ENCODE peak calls at places on chromosome 10, in nine cellular contexts. One of them, this sample, is unnamed.

GRCh38 chr10:95266674-95267095 is 24.1 kb downstream of the PDLIM1 start:
- DNase-seq in iPS-NIHi11: peak; percentile 53
- DNase-seq in NCI-H2081: peak; percentile 21
- DNase-seq in CD8-positive, alpha-beta memory T cell: no peak
- DNase-seq in natural killer cell treated with Interleukin-12 subunit alpha and Interleukin-12 subunit beta and Interleukin-15 and Interleukin-18, amount 100 ng/mL, for 72 hours: no peak
- DNase-seq in stimulated activated CD8-positive, alpha-beta memory T cell treated with anti-CD3 and anti-CD28 coated beads, Interleukin-12 subunit alpha, Interleukin-12 subunit beta, amount 100 ng/mL, for 4 hours: no peak
- DNase-seq in activated naive CD4-positive, alpha-beta T cell treated with anti-CD3 and anti-CD28 coated beads, Interleukin-2, amount 50 U/mL, for 72 hours: no peak
- DNase-seq in astrocyte of the cerebellum: peak; percentile 71
- DNase-seq in Caki2: peak; percentile 82
- DNase-seq in this sample: no peak

GRCh38 chr10:126160571-126160970 is 227.7 kb downstream of the ADAM12 start:
- DNase-seq in Caki2: no peak
- DNase-seq in activated naive CD4-positive, alpha-beta T cell treated with anti-CD3 and anti-CD28 coated beads, Interleukin-2, amount 50 U/mL, for 72 hours: no peak
- DNase-seq in NCI-H2081: no peak
- DNase-seq in CD8-positive, alpha-beta memory T cell: no peak
- DNase-seq in natural killer cell treated with Interleukin-12 subunit alpha and Interleukin-12 subunit beta and Interleukin-15 and Interleukin-18, amount 100 ng/mL, for 72 hours: no peak
- DNase-seq in astrocyte of the cerebellum: no peak
- DNase-seq in iPS-NIHi11: no peak
- DNase-seq in stimulated activated CD8-positive, alpha-beta memory T cell treated with anti-CD3 and anti-CD28 coated beads, Interleukin-12 subunit alpha, Interleukin-12 subunit beta, amount 100 ng/mL, for 4 hours: no peak
- DNase-seq in this sample: no peak

GRCh38 chr10:86103391-86104101 is 263.0 kb downstream of the GRID1 start:
- DNase-seq in CD8-positive, alpha-beta memory T cell: no peak
- DNase-seq in Caki2: no peak
- DNase-seq in NCI-H2081: no peak
- DNase-seq in astrocyte of the cerebellum: no peak
- DNase-seq in iPS-NIHi11: peak; percentile 57
- DNase-seq in natural killer cell treated with Interleukin-12 subunit alpha and Interleukin-12 subunit beta and Interleukin-15 and Interleukin-18, amount 100 ng/mL, for 72 hours: no peak
- DNase-seq in activated naive CD4-positive, alpha-beta T cell treated with anti-CD3 and anti-CD28 coated beads, Interleukin-2, amount 50 U/mL, for 72 hours: no peak
- DNase-seq in stimulated activated CD8-positive, alpha-beta memory T cell treated with anti-CD3 and anti-CD28 coated beads, Interleukin-12 subunit alpha, Interleukin-12 subunit beta, amount 100 ng/mL, for 4 hours: no peak
- DNase-seq in this sample: no peak

GRCh38 chr10:111107023-111107422 is 30.2 kb downstream of the ADRA2A start:
- DNase-seq in CD8-positive, alpha-beta memory T cell: no peak
- DNase-seq in iPS-NIHi11: peak; percentile 50
- DNase-seq in astrocyte of the cerebellum: no peak
- DNase-seq in Caki2: no peak
- DNase-seq in NCI-H2081: no peak
- DNase-seq in activated naive CD4-positive, alpha-beta T cell treated with anti-CD3 and anti-CD28 coated beads, Interleukin-2, amount 50 U/mL, for 72 hours: no peak
- DNase-seq in stimulated activated CD8-positive, alpha-beta memory T cell treated with anti-CD3 and anti-CD28 coated beads, Interleukin-12 subunit alpha, Interleukin-12 subunit beta, amount 100 ng/mL, for 4 hours: no peak
- DNase-seq in natural killer cell treated with Interleukin-12 subunit alpha and Interleukin-12 subunit beta and Interleukin-15 and Interleukin-18, amount 100 ng/mL, for 72 hours: no peak
- DNase-seq in this sample: no peak

GRCh38 chr10:75108684-75109458 is 2.6 kb upstream of the SAMD8 start:
- DNase-seq in CD8-positive, alpha-beta memory T cell: no peak
- DNase-seq in activated naive CD4-positive, alpha-beta T cell treated with anti-CD3 and anti-CD28 coated beads, Interleukin-2, amount 50 U/mL, for 72 hours: no peak
- DNase-seq in natural killer cell treated with Interleukin-12 subunit alpha and Interleukin-12 subunit beta and Interleukin-15 and Interleukin-18, amount 100 ng/mL, for 72 hours: no peak
- DNase-seq in stimulated activated CD8-positive, alpha-beta memory T cell treated with anti-CD3 and anti-CD28 coated beads, Interleukin-12 subunit alpha, Interleukin-12 subunit beta, amount 100 ng/mL, for 4 hours: no peak
- DNase-seq in iPS-NIHi11: peak; percentile 84
- DNase-seq in astrocyte of the cerebellum: no peak
- DNase-seq in NCI-H2081: no peak
- DNase-seq in Caki2: peak; percentile 75
- DNase-seq in this sample: no peak

GRCh38 chr10:129939416-129940275 is 24.4 kb downstream of the EBF3 start:
- DNase-seq in astrocyte of the cerebellum: no peak
- DNase-seq in natural killer cell treated with Interleukin-12 subunit alpha and Interleukin-12 subunit beta and Interleukin-15 and Interleukin-18, amount 100 ng/mL, for 72 hours: no peak
- DNase-seq in iPS-NIHi11: no peak
- DNase-seq in Caki2: no peak
- DNase-seq in stimulated activated CD8-positive, alpha-beta memory T cell treated with anti-CD3 and anti-CD28 coated beads, Interleukin-12 subunit alpha, Interleukin-12 subunit beta, amount 100 ng/mL, for 4 hours: no peak
- DNase-seq in NCI-H2081: no peak
- DNase-seq in CD8-positive, alpha-beta memory T cell: no peak
- DNase-seq in activated naive CD4-positive, alpha-beta T cell treated with anti-CD3 and anti-CD28 coated beads, Interleukin-2, amount 50 U/mL, for 72 hours: no peak
- DNase-seq in this sample: no peak

GRCh38 chr10:111934926-111935325 is 248.6 kb downstream of the GPAM start:
- DNase-seq in astrocyte of the cerebellum: no peak
- DNase-seq in NCI-H2081: no peak
- DNase-seq in iPS-NIHi11: no peak
- DNase-seq in Caki2: no peak
- DNase-seq in activated naive CD4-positive, alpha-beta T cell treated with anti-CD3 and anti-CD28 coated beads, Interleukin-2, amount 50 U/mL, for 72 hours: no peak
- DNase-seq in CD8-positive, alpha-beta memory T cell: no peak
- DNase-seq in stimulated activated CD8-positive, alpha-beta memory T cell treated with anti-CD3 and anti-CD28 coated beads, Interleukin-12 subunit alpha, Interleukin-12 subunit beta, amount 100 ng/mL, for 4 hours: no peak
- DNase-seq in natural killer cell treated with Interleukin-12 subunit alpha and Interleukin-12 subunit beta and Interleukin-15 and Interleukin-18, amount 100 ng/mL, for 72 hours: no peak
- DNase-seq in this sample: no peak

GRCh38 chr10:4941540-4942330 is 21.5 kb upstream of the AKR1C1 start:
- DNase-seq in iPS-NIHi11: no peak
- DNase-seq in astrocyte of the cerebellum: no peak
- DNase-seq in activated naive CD4-positive, alpha-beta T cell treated with anti-CD3 and anti-CD28 coated beads, Interleukin-2, amount 50 U/mL, for 72 hours: no peak
- DNase-seq in Caki2: peak; percentile 98
- DNase-seq in stimulated activated CD8-positive, alpha-beta memory T cell treated with anti-CD3 and anti-CD28 coated beads, Interleukin-12 subunit alpha, Interleukin-12 subunit beta, amount 100 ng/mL, for 4 hours: no peak
- DNase-seq in CD8-positive, alpha-beta memory T cell: no peak
- DNase-seq in natural killer cell treated with Interleukin-12 subunit alpha and Interleukin-12 subunit beta and Interleukin-15 and Interleukin-18, amount 100 ng/mL, for 72 hours: no peak
- DNase-seq in NCI-H2081: no peak
- DNase-seq in this sample: no peak

GRCh38 chr10:75223507-75223906 is 12.2 kb downstream of the COMTD1 start:
- DNase-seq in stimulated activated CD8-positive, alpha-beta memory T cell treated with anti-CD3 and anti-CD28 coated beads, Interleukin-12 subunit alpha, Interleukin-12 subunit beta, amount 100 ng/mL, for 4 hours: no peak
- DNase-seq in NCI-H2081: no peak
- DNase-seq in activated naive CD4-positive, alpha-beta T cell treated with anti-CD3 and anti-CD28 coated beads, Interleukin-2, amount 50 U/mL, for 72 hours: no peak
- DNase-seq in iPS-NIHi11: peak; percentile 52
- DNase-seq in astrocyte of the cerebellum: no peak
- DNase-seq in Caki2: peak; percentile 31
- DNase-seq in natural killer cell treated with Interleukin-12 subunit alpha and Interleukin-12 subunit beta and Interleukin-15 and Interleukin-18, amount 100 ng/mL, for 72 hours: no peak
- DNase-seq in CD8-positive, alpha-beta memory T cell: no peak
- DNase-seq in this sample: no peak

GRCh38 chr10:85138046-85138445 is 809.7 kb downstream of the CCSER2 start:
- DNase-seq in NCI-H2081: no peak
- DNase-seq in iPS-NIHi11: no peak
- DNase-seq in activated naive CD4-positive, alpha-beta T cell treated with anti-CD3 and anti-CD28 coated beads, Interleukin-2, amount 50 U/mL, for 72 hours: no peak
- DNase-seq in CD8-positive, alpha-beta memory T cell: no peak
- DNase-seq in natural killer cell treated with Interleukin-12 subunit alpha and Interleukin-12 subunit beta and Interleukin-15 and Interleukin-18, amount 100 ng/mL, for 72 hours: no peak
- DNase-seq in Caki2: no peak
- DNase-seq in astrocyte of the cerebellum: no peak
- DNase-seq in stimulated activated CD8-positive, alpha-beta memory T cell treated with anti-CD3 and anti-CD28 coated beads, Interleukin-12 subunit alpha, Interleukin-12 subunit beta, amount 100 ng/mL, for 4 hours: no peak
- DNase-seq in this sample: no peak

GRCh38 chr10:50260791-50261281 is 9.5 kb upstream of the ASAH2 start:
- DNase-seq in activated naive CD4-positive, alpha-beta T cell treated with anti-CD3 and anti-CD28 coated beads, Interleukin-2, amount 50 U/mL, for 72 hours: no peak
- DNase-seq in natural killer cell treated with Interleukin-12 subunit alpha and Interleukin-12 subunit beta and Interleukin-15 and Interleukin-18, amount 100 ng/mL, for 72 hours: no peak
- DNase-seq in Caki2: no peak
- DNase-seq in astrocyte of the cerebellum: no peak
- DNase-seq in stimulated activated CD8-positive, alpha-beta memory T cell treated with anti-CD3 and anti-CD28 coated beads, Interleukin-12 subunit alpha, Interleukin-12 subunit beta, amount 100 ng/mL, for 4 hours: no peak
- DNase-seq in CD8-positive, alpha-beta memory T cell: no peak
- DNase-seq in iPS-NIHi11: no peak
- DNase-seq in NCI-H2081: no peak
- DNase-seq in this sample: no peak

GRCh38 chr10:72426982-72427381 is 72.3 kb upstream of the DNAJB12 start:
- DNase-seq in natural killer cell treated with Interleukin-12 subunit alpha and Interleukin-12 subunit beta and Interleukin-15 and Interleukin-18, amount 100 ng/mL, for 72 hours: no peak
- DNase-seq in Caki2: no peak
- DNase-seq in CD8-positive, alpha-beta memory T cell: no peak
- DNase-seq in NCI-H2081: no peak
- DNase-seq in iPS-NIHi11: peak; percentile 51
- DNase-seq in astrocyte of the cerebellum: no peak
- DNase-seq in activated naive CD4-positive, alpha-beta T cell treated with anti-CD3 and anti-CD28 coated beads, Interleukin-2, amount 50 U/mL, for 72 hours: no peak
- DNase-seq in stimulated activated CD8-positive, alpha-beta memory T cell treated with anti-CD3 and anti-CD28 coated beads, Interleukin-12 subunit alpha, Interleukin-12 subunit beta, amount 100 ng/mL, for 4 hours: no peak
- DNase-seq in this sample: no peak

GRCh38 chr10:71272122-71272771 is 46.8 kb upstream of the SLC29A3 start:
- DNase-seq in activated naive CD4-positive, alpha-beta T cell treated with anti-CD3 and anti-CD28 coated beads, Interleukin-2, amount 50 U/mL, for 72 hours: no peak
- DNase-seq in iPS-NIHi11: no peak
- DNase-seq in stimulated activated CD8-positive, alpha-beta memory T cell treated with anti-CD3 and anti-CD28 coated beads, Interleukin-12 subunit alpha, Interleukin-12 subunit beta, amount 100 ng/mL, for 4 hours: no peak
- DNase-seq in Caki2: no peak
- DNase-seq in natural killer cell treated with Interleukin-12 subunit alpha and Interleukin-12 subunit beta and Interleukin-15 and Interleukin-18, amount 100 ng/mL, for 72 hours: no peak
- DNase-seq in astrocyte of the cerebellum: no peak
- DNase-seq in CD8-positive, alpha-beta memory T cell: no peak
- DNase-seq in NCI-H2081: no peak
- DNase-seq in this sample: no peak

GRCh38 chr10:64519831-64520230 is 998.6 kb downstream of the REEP3 start:
- DNase-seq in NCI-H2081: no peak
- DNase-seq in natural killer cell treated with Interleukin-12 subunit alpha and Interleukin-12 subunit beta and Interleukin-15 and Interleukin-18, amount 100 ng/mL, for 72 hours: no peak
- DNase-seq in astrocyte of the cerebellum: no peak
- DNase-seq in Caki2: no peak
- DNase-seq in activated naive CD4-positive, alpha-beta T cell treated with anti-CD3 and anti-CD28 coated beads, Interleukin-2, amount 50 U/mL, for 72 hours: no peak
- DNase-seq in stimulated activated CD8-positive, alpha-beta memory T cell treated with anti-CD3 and anti-CD28 coated beads, Interleukin-12 subunit alpha, Interleukin-12 subunit beta, amount 100 ng/mL, for 4 hours: no peak
- DNase-seq in CD8-positive, alpha-beta memory T cell: no peak
- DNase-seq in iPS-NIHi11: no peak
- DNase-seq in this sample: no peak

GRCh38 chr10:131786756-131787605 is 113.8 kb upstream of the PPP2R2D start:
- DNase-seq in astrocyte of the cerebellum: peak; percentile 3
- DNase-seq in natural killer cell treated with Interleukin-12 subunit alpha and Interleukin-12 subunit beta and Interleukin-15 and Interleukin-18, amount 100 ng/mL, for 72 hours: no peak
- DNase-seq in activated naive CD4-positive, alpha-beta T cell treated with anti-CD3 and anti-CD28 coated beads, Interleukin-2, amount 50 U/mL, for 72 hours: no peak
- DNase-seq in NCI-H2081: no peak
- DNase-seq in iPS-NIHi11: no peak
- DNase-seq in Caki2: no peak
- DNase-seq in CD8-positive, alpha-beta memory T cell: no peak
- DNase-seq in stimulated activated CD8-positive, alpha-beta memory T cell treated with anti-CD3 and anti-CD28 coated beads, Interleukin-12 subunit alpha, Interleukin-12 subunit beta, amount 100 ng/mL, for 4 hours: no peak
- DNase-seq in this sample: peak; percentile 11

GRCh38 chr10:89029785-89030437 is 39.3 kb downstream of the FAS start:
- DNase-seq in natural killer cell treated with Interleukin-12 subunit alpha and Interleukin-12 subunit beta and Interleukin-15 and Interleukin-18, amount 100 ng/mL, for 72 hours: peak; percentile 76
- DNase-seq in CD8-positive, alpha-beta memory T cell: peak; percentile 52
- DNase-seq in Caki2: peak; percentile 70
- DNase-seq in activated naive CD4-positive, alpha-beta T cell treated with anti-CD3 and anti-CD28 coated beads, Interleukin-2, amount 50 U/mL, for 72 hours: no peak
- DNase-seq in astrocyte of the cerebellum: peak; percentile 78
- DNase-seq in iPS-NIHi11: peak; percentile 62
- DNase-seq in NCI-H2081: peak; percentile 41
- DNase-seq in stimulated activated CD8-positive, alpha-beta memory T cell treated with anti-CD3 and anti-CD28 coated beads, Interleukin-12 subunit alpha, Interleukin-12 subunit beta, amount 100 ng/mL, for 4 hours: peak; percentile 35
- DNase-seq in this sample: peak; percentile 39

GRCh38 chr10:132539431-132539839 is 1.8 kb downstream of the INPP5A start:
- DNase-seq in iPS-NIHi11: no peak
- DNase-seq in activated naive CD4-positive, alpha-beta T cell treated with anti-CD3 and anti-CD28 coated beads, Interleukin-2, amount 50 U/mL, for 72 hours: no peak
- DNase-seq in natural killer cell treated with Interleukin-12 subunit alpha and Interleukin-12 subunit beta and Interleukin-15 and Interleukin-18, amount 100 ng/mL, for 72 hours: peak; percentile 52
- DNase-seq in CD8-positive, alpha-beta memory T cell: no peak
- DNase-seq in astrocyte of the cerebellum: no peak
- DNase-seq in NCI-H2081: no peak
- DNase-seq in Caki2: no peak
- DNase-seq in stimulated activated CD8-positive, alpha-beta memory T cell treated with anti-CD3 and anti-CD28 coated beads, Interleukin-12 subunit alpha, Interleukin-12 subunit beta, amount 100 ng/mL, for 4 hours: no peak
- DNase-seq in this sample: no peak

GRCh38 chr10:92747600-92747999 is 57.8 kb downstream of the HHEX start:
- DNase-seq in stimulated activated CD8-positive, alpha-beta memory T cell treated with anti-CD3 and anti-CD28 coated beads, Interleukin-12 subunit alpha, Interleukin-12 subunit beta, amount 100 ng/mL, for 4 hours: peak; percentile 13
- DNase-seq in Caki2: no peak
- DNase-seq in activated naive CD4-positive, alpha-beta T cell treated with anti-CD3 and anti-CD28 coated beads, Interleukin-2, amount 50 U/mL, for 72 hours: no peak
- DNase-seq in astrocyte of the cerebellum: no peak
- DNase-seq in NCI-H2081: no peak
- DNase-seq in CD8-positive, alpha-beta memory T cell: peak; percentile 5
- DNase-seq in natural killer cell treated with Interleukin-12 subunit alpha and Interleukin-12 subunit beta and Interleukin-15 and Interleukin-18, amount 100 ng/mL, for 72 hours: no peak
- DNase-seq in iPS-NIHi11: no peak
- DNase-seq in this sample: no peak

GRCh38 chr10:115409347-115409746 is 316.2 kb downstream of the ATRNL1 start:
- DNase-seq in NCI-H2081: no peak
- DNase-seq in stimulated activated CD8-positive, alpha-beta memory T cell treated with anti-CD3 and anti-CD28 coated beads, Interleukin-12 subunit alpha, Interleukin-12 subunit beta, amount 100 ng/mL, for 4 hours: no peak
- DNase-seq in Caki2: no peak
- DNase-seq in natural killer cell treated with Interleukin-12 subunit alpha and Interleukin-12 subunit beta and Interleukin-15 and Interleukin-18, amount 100 ng/mL, for 72 hours: no peak
- DNase-seq in iPS-NIHi11: no peak
- DNase-seq in astrocyte of the cerebellum: no peak
- DNase-seq in activated naive CD4-positive, alpha-beta T cell treated with anti-CD3 and anti-CD28 coated beads, Interleukin-2, amount 50 U/mL, for 72 hours: no peak
- DNase-seq in CD8-positive, alpha-beta memory T cell: no peak
- DNase-seq in this sample: no peak

GRCh38 chr10:69757553-69758309 is 44.0 kb upstream of the COL13A1 start:
- DNase-seq in Caki2: no peak
- DNase-seq in astrocyte of the cerebellum: no peak
- DNase-seq in iPS-NIHi11: no peak
- DNase-seq in CD8-positive, alpha-beta memory T cell: no peak
- DNase-seq in NCI-H2081: peak; percentile 6
- DNase-seq in activated naive CD4-positive, alpha-beta T cell treated with anti-CD3 and anti-CD28 coated beads, Interleukin-2, amount 50 U/mL, for 72 hours: no peak
- DNase-seq in stimulated activated CD8-positive, alpha-beta memory T cell treated with anti-CD3 and anti-CD28 coated beads, Interleukin-12 subunit alpha, Interleukin-12 subunit beta, amount 100 ng/mL, for 4 hours: no peak
- DNase-seq in natural killer cell treated with Interleukin-12 subunit alpha and Interleukin-12 subunit beta and Interleukin-15 and Interleukin-18, amount 100 ng/mL, for 72 hours: no peak
- DNase-seq in this sample: no peak

GRCh38 chr10:8054243-8054497 is 318 bp upstream of the GATA3 start:
- DNase-seq in astrocyte of the cerebellum: no peak
- DNase-seq in stimulated activated CD8-positive, alpha-beta memory T cell treated with anti-CD3 and anti-CD28 coated beads, Interleukin-12 subunit alpha, Interleukin-12 subunit beta, amount 100 ng/mL, for 4 hours: no peak
- DNase-seq in activated naive CD4-positive, alpha-beta T cell treated with anti-CD3 and anti-CD28 coated beads, Interleukin-2, amount 50 U/mL, for 72 hours: no peak
- DNase-seq in CD8-positive, alpha-beta memory T cell: no peak
- DNase-seq in natural killer cell treated with Interleukin-12 subunit alpha and Interleukin-12 subunit beta and Interleukin-15 and Interleukin-18, amount 100 ng/mL, for 72 hours: no peak
- DNase-seq in iPS-NIHi11: no peak
- DNase-seq in Caki2: no peak
- DNase-seq in NCI-H2081: no peak
- DNase-seq in this sample: no peak

GRCh38 chr10:103502849-103503660 is 9.6 kb downstream of the NEURL1 start:
- DNase-seq in CD8-positive, alpha-beta memory T cell: no peak
- DNase-seq in stimulated activated CD8-positive, alpha-beta memory T cell treated with anti-CD3 and anti-CD28 coated beads, Interleukin-12 subunit alpha, Interleukin-12 subunit beta, amount 100 ng/mL, for 4 hours: no peak
- DNase-seq in Caki2: no peak
- DNase-seq in iPS-NIHi11: no peak
- DNase-seq in astrocyte of the cerebellum: no peak
- DNase-seq in NCI-H2081: no peak
- DNase-seq in activated naive CD4-positive, alpha-beta T cell treated with anti-CD3 and anti-CD28 coated beads, Interleukin-2, amount 50 U/mL, for 72 hours: no peak
- DNase-seq in natural killer cell treated with Interleukin-12 subunit alpha and Interleukin-12 subunit beta and Interleukin-15 and Interleukin-18, amount 100 ng/mL, for 72 hours: no peak
- DNase-seq in this sample: no peak

GRCh38 chr10:57775250-57775649 is 492.4 kb downstream of the IPMK start:
- DNase-seq in CD8-positive, alpha-beta memory T cell: no peak
- DNase-seq in Caki2: no peak
- DNase-seq in astrocyte of the cerebellum: no peak
- DNase-seq in natural killer cell treated with Interleukin-12 subunit alpha and Interleukin-12 subunit beta and Interleukin-15 and Interleukin-18, amount 100 ng/mL, for 72 hours: no peak
- DNase-seq in activated naive CD4-positive, alpha-beta T cell treated with anti-CD3 and anti-CD28 coated beads, Interleukin-2, amount 50 U/mL, for 72 hours: no peak
- DNase-seq in iPS-NIHi11: no peak
- DNase-seq in NCI-H2081: no peak
- DNase-seq in stimulated activated CD8-positive, alpha-beta memory T cell treated with anti-CD3 and anti-CD28 coated beads, Interleukin-12 subunit alpha, Interleukin-12 subunit beta, amount 100 ng/mL, for 4 hours: no peak
- DNase-seq in this sample: no peak

GRCh38 chr10:126243306-126243705 is 145.0 kb downstream of the ADAM12 start:
- DNase-seq in stimulated activated CD8-positive, alpha-beta memory T cell treated with anti-CD3 and anti-CD28 coated beads, Interleukin-12 subunit alpha, Interleukin-12 subunit beta, amount 100 ng/mL, for 4 hours: no peak
- DNase-seq in NCI-H2081: no peak
- DNase-seq in iPS-NIHi11: no peak
- DNase-seq in Caki2: no peak
- DNase-seq in astrocyte of the cerebellum: no peak
- DNase-seq in natural killer cell treated with Interleukin-12 subunit alpha and Interleukin-12 subunit beta and Interleukin-15 and Interleukin-18, amount 100 ng/mL, for 72 hours: no peak
- DNase-seq in CD8-positive, alpha-beta memory T cell: no peak
- DNase-seq in activated naive CD4-positive, alpha-beta T cell treated with anti-CD3 and anti-CD28 coated beads, Interleukin-2, amount 50 U/mL, for 72 hours: no peak
- DNase-seq in this sample: no peak

GRCh38 chr10:113293167-113293566 is 259.7 kb upstream of the HABP2 start:
- DNase-seq in natural killer cell treated with Interleukin-12 subunit alpha and Interleukin-12 subunit beta and Interleukin-15 and Interleukin-18, amount 100 ng/mL, for 72 hours: no peak
- DNase-seq in NCI-H2081: no peak
- DNase-seq in CD8-positive, alpha-beta memory T cell: no peak
- DNase-seq in iPS-NIHi11: no peak
- DNase-seq in astrocyte of the cerebellum: no peak
- DNase-seq in activated naive CD4-positive, alpha-beta T cell treated with anti-CD3 and anti-CD28 coated beads, Interleukin-2, amount 50 U/mL, for 72 hours: no peak
- DNase-seq in Caki2: no peak
- DNase-seq in stimulated activated CD8-positive, alpha-beta memory T cell treated with anti-CD3 and anti-CD28 coated beads, Interleukin-12 subunit alpha, Interleukin-12 subunit beta, amount 100 ng/mL, for 4 hours: no peak
- DNase-seq in this sample: no peak

GRCh38 chr10:59360605-59361515 is 1.5 kb downstream of the FAM13C start:
- DNase-seq in astrocyte of the cerebellum: no peak
- DNase-seq in NCI-H2081: no peak
- DNase-seq in natural killer cell treated with Interleukin-12 subunit alpha and Interleukin-12 subunit beta and Interleukin-15 and Interleukin-18, amount 100 ng/mL, for 72 hours: no peak
- DNase-seq in stimulated activated CD8-positive, alpha-beta memory T cell treated with anti-CD3 and anti-CD28 coated beads, Interleukin-12 subunit alpha, Interleukin-12 subunit beta, amount 100 ng/mL, for 4 hours: no peak
- DNase-seq in iPS-NIHi11: no peak
- DNase-seq in CD8-positive, alpha-beta memory T cell: no peak
- DNase-seq in Caki2: no peak
- DNase-seq in activated naive CD4-positive, alpha-beta T cell treated with anti-CD3 and anti-CD28 coated beads, Interleukin-2, amount 50 U/mL, for 72 hours: no peak
- DNase-seq in this sample: no peak

GRCh38 chr10:5566606-5567005 is 41.8 kb downstream of the CALML3 start:
- DNase-seq in iPS-NIHi11: no peak
- DNase-seq in NCI-H2081: no peak
- DNase-seq in astrocyte of the cerebellum: no peak
- DNase-seq in CD8-positive, alpha-beta memory T cell: no peak
- DNase-seq in stimulated activated CD8-positive, alpha-beta memory T cell treated with anti-CD3 and anti-CD28 coated beads, Interleukin-12 subunit alpha, Interleukin-12 subunit beta, amount 100 ng/mL, for 4 hours: no peak
- DNase-seq in natural killer cell treated with Interleukin-12 subunit alpha and Interleukin-12 subunit beta and Interleukin-15 and Interleukin-18, amount 100 ng/mL, for 72 hours: no peak
- DNase-seq in activated naive CD4-positive, alpha-beta T cell treated with anti-CD3 and anti-CD28 coated beads, Interleukin-2, amount 50 U/mL, for 72 hours: peak; percentile 41
- DNase-seq in Caki2: no peak
- DNase-seq in this sample: no peak